ENCODE peak calls at places on chromosomes 11 and 22, in five cellular contexts. One of them, this sample, is unnamed.

GRCh38 chr11:70448983-70449567 is 50.7 kb downstream of the CTTN start:
- DNase-seq in cardiac fibroblast: no peak
- DNase-seq in fibroblast of lung: no peak
- DNase-seq in brain microvascular endothelial cell: no peak
- DNase-seq in GM23248: no peak
- DNase-seq in this sample: no peak

GRCh38 chr11:56841210-56841810 is 92.8 kb upstream of the OR9G4 start:
- DNase-seq in GM23248: peak
- DNase-seq in fibroblast of lung: peak
- DNase-seq in cardiac fibroblast: peak
- DNase-seq in brain microvascular endothelial cell: peak
- DNase-seq in this sample: no peak

GRCh38 chr22:37139762-37140161 is 10.0 kb downstream of the IL2RB start:
- DNase-seq in brain microvascular endothelial cell: no peak
- DNase-seq in fibroblast of lung: no peak
- DNase-seq in GM23248: no peak
- DNase-seq in cardiac fibroblast: no peak
- DNase-seq in this sample: no peak

GRCh38 chr22:19823638-19824196 is 31.0 kb downstream of the GNB1L start:
- DNase-seq in brain microvascular endothelial cell: no peak
- DNase-seq in cardiac fibroblast: no peak
- DNase-seq in fibroblast of lung: no peak
- DNase-seq in GM23248: no peak
- DNase-seq in this sample: no peak

GRCh38 chr11:94526645-94527438 is 14.6 kb downstream of the C11orf97 start:
- DNase-seq in cardiac fibroblast: no peak
- DNase-seq in GM23248: peak
- DNase-seq in fibroblast of lung: no peak
- DNase-seq in brain microvascular endothelial cell: no peak
- DNase-seq in this sample: no peak

GRCh38 chr11:113317297-113317696 is 2.9 kb downstream of the TTC12 start:
- DNase-seq in cardiac fibroblast: no peak
- DNase-seq in fibroblast of lung: no peak
- DNase-seq in GM23248: no peak
- DNase-seq in brain microvascular endothelial cell: no peak
- DNase-seq in this sample: no peak

GRCh38 chr22:28139993-28140392 is 220.9 kb upstream of the PITPNB start:
- DNase-seq in GM23248: peak
- DNase-seq in fibroblast of lung: peak
- DNase-seq in brain microvascular endothelial cell: peak
- DNase-seq in cardiac fibroblast: peak
- DNase-seq in this sample: no peak

GRCh38 chr11:8206251-8207079 is 37.6 kb upstream of the RIC3 start:
- DNase-seq in GM23248: no peak
- DNase-seq in brain microvascular endothelial cell: no peak
- DNase-seq in fibroblast of lung: peak
- DNase-seq in cardiac fibroblast: peak
- DNase-seq in this sample: no peak

GRCh38 chr11:106160494-106160893 is 83.0 kb downstream of the AASDHPPT start:
- DNase-seq in cardiac fibroblast: no peak
- DNase-seq in GM23248: peak
- DNase-seq in brain microvascular endothelial cell: no peak
- DNase-seq in fibroblast of lung: no peak
- DNase-seq in this sample: no peak

DNA sequence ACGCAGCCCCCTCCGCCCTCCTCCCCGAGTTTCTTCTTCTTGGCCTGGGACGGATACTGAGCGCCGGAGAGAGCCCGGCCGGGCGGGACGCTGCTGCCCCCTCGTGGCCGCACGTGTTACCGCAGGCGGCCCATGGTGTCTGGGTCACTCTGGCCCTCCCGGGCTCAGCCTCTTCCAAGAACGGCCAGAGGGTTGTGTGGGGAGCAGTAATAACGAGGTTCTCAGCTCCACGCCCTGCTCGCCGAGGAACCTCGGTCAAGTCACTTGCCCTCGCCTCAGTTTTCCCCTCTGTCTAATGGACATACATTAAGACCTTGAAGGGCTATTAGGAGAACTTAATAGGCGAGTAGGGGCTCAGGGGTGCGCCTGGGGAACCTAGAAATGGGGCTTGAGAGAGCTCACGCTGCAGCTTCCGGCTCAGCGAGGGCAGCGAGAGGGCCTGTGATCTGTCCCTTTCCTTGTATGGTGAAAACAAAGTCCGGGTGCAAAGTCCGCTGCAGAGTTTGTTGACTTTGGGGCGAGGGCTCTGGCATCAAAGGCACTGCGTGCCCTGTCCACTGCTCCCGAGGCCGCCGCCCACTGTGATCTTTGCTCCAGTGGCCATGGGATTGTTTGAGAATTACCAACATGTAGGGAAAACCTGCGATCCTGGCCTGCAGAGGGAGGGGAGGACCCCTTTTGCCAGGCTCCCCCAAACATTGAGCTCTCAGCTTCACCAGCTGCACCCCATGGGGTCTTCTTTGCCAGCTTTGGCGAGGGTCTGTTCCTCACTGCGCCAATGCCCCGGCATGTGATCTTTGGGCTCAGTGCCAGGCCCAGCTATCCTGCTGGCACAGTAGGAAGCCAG is 14.4 kb upstream of the LRP5 start:
- DNase-seq in brain microvascular endothelial cell: peak
- DNase-seq in cardiac fibroblast: peak
- DNase-seq in fibroblast of lung: peak
- DNase-seq in GM23248: peak
- DNase-seq in this sample: peak
- H3K4me3 ChIP-seq in brain microvascular endothelial cell: no peak
- H3K4me3 ChIP-seq in cardiac fibroblast: no peak
- H3K4me3 ChIP-seq in fibroblast of lung: no peak
- H3K4me3 ChIP-seq in GM23248: peak
- H3K4me3 ChIP-seq in this sample: no peak

GRCh38 chr11:61783717-61784505 is 8.5 kb downstream of the TMEM258 start:
- DNase-seq in fibroblast of lung: no peak
- DNase-seq in brain microvascular endothelial cell: peak
- DNase-seq in cardiac fibroblast: peak
- DNase-seq in GM23248: peak
- DNase-seq in this sample: no peak
- H3K4me3 ChIP-seq in fibroblast of lung: no peak
- H3K4me3 ChIP-seq in brain microvascular endothelial cell: no peak
- H3K4me3 ChIP-seq in cardiac fibroblast: no peak
- H3K4me3 ChIP-seq in GM23248: no peak
- H3K4me3 ChIP-seq in this sample: no peak

DNA sequence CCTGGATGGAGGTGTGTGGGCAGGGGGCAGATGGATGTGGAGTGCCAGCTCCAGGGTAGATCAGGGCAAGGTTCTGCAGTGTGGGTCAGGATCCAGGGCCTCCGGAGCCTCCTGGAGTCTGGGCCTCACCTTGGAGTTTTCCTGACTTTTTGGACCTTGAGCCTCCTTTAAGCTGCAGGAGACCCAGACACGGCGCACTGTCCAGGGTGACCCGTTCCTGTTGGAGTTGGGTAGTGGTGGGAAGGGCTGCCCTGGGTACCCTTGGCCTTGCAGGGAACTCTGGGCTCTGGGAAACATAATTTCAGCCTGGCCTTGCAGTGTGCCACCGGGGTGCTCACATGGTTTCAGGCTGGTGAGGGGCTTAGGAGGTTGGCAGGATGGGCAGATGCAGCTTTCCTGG is 17.0 kb downstream of the MGAT3 start:
- DNase-seq in fibroblast of lung: no peak
- DNase-seq in brain microvascular endothelial cell: no peak
- DNase-seq in GM23248: no peak
- DNase-seq in cardiac fibroblast: no peak
- DNase-seq in this sample: no peak
- H3K4me3 ChIP-seq in fibroblast of lung: no peak
- H3K4me3 ChIP-seq in brain microvascular endothelial cell: no peak
- H3K4me3 ChIP-seq in GM23248: no peak
- H3K4me3 ChIP-seq in cardiac fibroblast: no peak
- H3K4me3 ChIP-seq in this sample: no peak

DNA sequence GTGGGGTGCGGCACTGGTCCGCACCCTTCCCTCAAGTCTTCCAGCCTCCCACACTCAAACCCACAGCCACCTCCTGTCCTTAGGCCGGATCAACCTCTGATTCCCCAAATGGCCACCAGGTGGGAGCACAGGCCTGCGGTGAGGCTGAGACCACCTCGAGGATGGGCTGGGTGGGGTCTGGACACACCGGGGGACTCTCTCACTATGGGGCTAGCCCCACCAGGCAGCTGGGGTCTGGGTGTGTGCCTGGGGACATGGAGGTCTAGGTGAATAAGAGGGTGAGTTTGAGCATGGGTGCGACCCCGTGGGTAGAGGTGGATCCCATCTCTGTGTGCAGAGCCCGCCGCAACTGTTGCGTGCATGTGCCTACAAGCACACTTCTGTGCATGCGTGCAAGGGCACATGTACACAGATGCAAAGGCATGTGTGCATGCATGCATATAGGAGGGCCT is 32.6 kb downstream of the MYO18B start:
- DNase-seq in brain microvascular endothelial cell: no peak
- DNase-seq in cardiac fibroblast: no peak
- DNase-seq in GM23248: peak
- DNase-seq in fibroblast of lung: no peak
- DNase-seq in this sample: no peak
- H3K4me3 ChIP-seq in brain microvascular endothelial cell: no peak
- H3K4me3 ChIP-seq in cardiac fibroblast: no peak
- H3K4me3 ChIP-seq in GM23248: no peak
- H3K4me3 ChIP-seq in fibroblast of lung: no peak
- H3K4me3 ChIP-seq in this sample: no peak

This sample was measured in naive thymus-derived CD4-positive, alpha-beta T cell.